ENCODE peak calls at places on chromosomes 12 and 14, in five cellular contexts. B, I, Q, V and Y are unnamed samples.

GRCh38 chr12:52197371-52198231 is 5.8 kb upstream of the KRT80 start:
- DNase-seq in I (peak), V (no peak), Q (peak), B (no peak), Y (no peak)

GRCh38 chr12:45615268-45615667 is 114.2 kb upstream of the ARID2 start:
- DNase-seq in V (peak), B (peak), I (peak), Q (peak), Y (no peak)

GRCh38 chr12:132416121-132416673 is 73.8 kb upstream of the FBRSL1 start:
- DNase-seq in Q (no peak), V (no peak), I (no peak), B (no peak), Y (no peak)

GRCh38 chr12:15276088-15276698 is 46.1 kb upstream of the PTPRO start:
- DNase-seq in I (peak), Q (peak), B (peak), V (no peak), Y (no peak)

GRCh38 chr12:6425588-6426531 is 18.9 kb upstream of the CD27 start:
- DNase-seq in V (no peak), I (no peak), Q (no peak), B (peak), Y (no peak)

GRCh38 chr14:23561873-23562821 is 5.4 kb downstream of the AP1G2 start:
- DNase-seq in B (no peak), I (no peak), V (no peak), Q (peak), Y (no peak)

GRCh38 chr12:57173089-57173488 is 25.7 kb upstream of the LRP1-AS start:
- DNase-seq in Q (no peak), B (no peak), V (no peak), I (no peak), Y (no peak)

GRCh38 chr14:23670489-23670888 is 34.3 kb downstream of the DHRS2 start:
- DNase-seq in V (no peak), Q (no peak), B (no peak), I (no peak), Y (no peak)

GRCh38 chr12:49622501-49623141 is 740 bp upstream of the PRPF40B start:
- DNase-seq in V (no peak), Q (no peak), I (peak), B (peak), Y (no peak)

GRCh38 chr12:26846419-26846818 is 13.4 kb upstream of the ITPR2 start:
- DNase-seq in Q (no peak), B (no peak), V (no peak), I (no peak), Y (no peak)

GRCh38 chr12:27194644-27195043 is 49.4 kb upstream of the STK38L start:
- DNase-seq in Q (no peak), V (no peak), B (no peak), I (no peak), Y (no peak)

GRCh38 chr12:69534389-69534822 is 50.9 kb upstream of the CCT2 start:
- DNase-seq in V (peak), I (peak), B (peak), Q (peak), Y (peak)

GRCh38 chr14:36020120-36021029 is 156.1 kb downstream of the PTCSC3 start:
- DNase-seq in Q (no peak), B (no peak), V (no peak), I (no peak), Y (no peak)

GRCh38 chr12:115599251-115599811 is 678.2 kb downstream of the MED13L start:
- DNase-seq in V (no peak), I (peak), Q (no peak), B (peak), Y (no peak)

GRCh38 chr14:102938191-102938590 is 15.7 kb downstream of the AMN start:
- DNase-seq in V (no peak), B (no peak), I (no peak), Q (no peak), Y (no peak)

GRCh38 chr12:11785722-11786121 is 136.2 kb downstream of the ETV6 start:
- DNase-seq in B (peak), V (peak), Q (peak), I (peak), Y (no peak)

GRCh38 chr12:6345319-6346071 is 3.6 kb upstream of the TNFRSF1A start:
- DNase-seq in I (peak), V (no peak), B (peak), Q (peak), Y (peak)

GRCh38 chr12:6547566-6547965 is 8.3 kb downstream of the IFFO1 start:
- DNase-seq in Q (no peak), V (no peak), B (no peak), I (no peak), Y (no peak)

GRCh38 chr12:54658306-54659264 is 10.4 kb upstream of the DCD start:
- DNase-seq in Q (peak), I (peak), B (peak), V (no peak), Y (no peak)

GRCh38 chr14:62443796-62444195 is 601.5 kb downstream of the KCNH5 start:
- DNase-seq in V (no peak), B (peak), I (peak), Q (no peak), Y (peak)

GRCh38 chr12:80936642-80937390 is 918 bp downstream of the LIN7A start:
- DNase-seq in V (no peak), I (peak), B (peak), Q (peak), Y (no peak)

GRCh38 chr14:81169711-81170103 is 51.1 kb downstream of the GTF2A1 start:
- DNase-seq in V (no peak), Q (peak), B (peak), I (peak), Y (no peak)

GRCh38 chr14:97408937-97409860 is 612.0 kb downstream of the VRK1 start:
- DNase-seq in Q (no peak), B (no peak), I (no peak), V (no peak), Y (no peak)

GRCh38 chr12:128818065-128819022 is 5.4 kb downstream of the SLC15A4 start:
- DNase-seq in V (no peak), B (peak), I (peak), Q (peak), Y (no peak)

GRCh38 chr14:24179961-24180726 is 8.3 kb downstream of the REC8 start:
- DNase-seq in V (peak), I (peak), Q (peak), B (peak), Y (peak)

GRCh38 chr12:112130461-112130998 is 5.2 kb downstream of the TRAFD1 start:
- DNase-seq in Q (no peak), I (peak), V (no peak), B (no peak), Y (no peak)

GRCh38 chr12:8018666-8019581 is 13.6 kb upstream of the FOXJ2 start:
- DNase-seq in B (no peak), I (no peak), V (no peak), Q (no peak), Y (no peak)

GRCh38 chr14:105100931-105101330 is 35.7 kb upstream of the GPR132 start:
- DNase-seq in I (no peak), V (no peak), B (no peak), Q (no peak), Y (no peak)

GRCh38 chr14:22002860-22003284 is 329.3 kb upstream of the OR4E1 start:
- DNase-seq in V (no peak), Q (no peak), I (no peak), B (no peak), Y (no peak)

GRCh38 chr12:42473130-42473529 is 116.4 kb downstream of the PRICKLE1 start:
- DNase-seq in B (peak), V (no peak), Q (peak), I (peak), Y (peak)

GRCh38 chr12:5000658-5001390 is 42.9 kb upstream of the KCNA5 start:
- DNase-seq in I (no peak), V (no peak), B (no peak), Q (no peak), Y (no peak)

GRCh38 chr14:54251356-54251755 is 145.5 kb upstream of the CDKN3 start:
- DNase-seq in I (peak), Q (no peak), B (peak), V (no peak), Y (no peak)

GRCh38 chr14:80705241-80705980 is 236.1 kb downstream of the CEP128 start:
- DNase-seq in I (no peak), B (no peak), Q (no peak), V (no peak), Y (no peak)

GRCh38 chr14:72780771-72781170 is 113.1 kb downstream of the DPF3 start:
- DNase-seq in V (peak), B (peak), Q (peak), I (peak), Y (peak)

GRCh38 chr12:109482491-109482890 is 5.1 kb downstream of the UBE3B start:
- DNase-seq in V (no peak), I (no peak), B (no peak), Q (no peak), Y (no peak)

GRCh38 chr14:85366226-85366625 is 163.7 kb upstream of the FLRT2 start:
- DNase-seq in V (no peak), Q (no peak), B (no peak), I (no peak), Y (no peak)
- TF ChIP-seq CTCF in V (no peak), Q (no peak), B (no peak), I (no peak), Y (no peak)

GRCh38 chr12:103623716-103624115 is 36.6 kb downstream of the STAB2 start:
- DNase-seq in V (no peak), Q (no peak), I (no peak), B (no peak), Y (no peak)

GRCh38 chr12:103627189-103627855 is 40.2 kb downstream of the STAB2 start:
- DNase-seq in B (no peak), V (no peak), Q (no peak), I (no peak), Y (no peak)

DNA sequence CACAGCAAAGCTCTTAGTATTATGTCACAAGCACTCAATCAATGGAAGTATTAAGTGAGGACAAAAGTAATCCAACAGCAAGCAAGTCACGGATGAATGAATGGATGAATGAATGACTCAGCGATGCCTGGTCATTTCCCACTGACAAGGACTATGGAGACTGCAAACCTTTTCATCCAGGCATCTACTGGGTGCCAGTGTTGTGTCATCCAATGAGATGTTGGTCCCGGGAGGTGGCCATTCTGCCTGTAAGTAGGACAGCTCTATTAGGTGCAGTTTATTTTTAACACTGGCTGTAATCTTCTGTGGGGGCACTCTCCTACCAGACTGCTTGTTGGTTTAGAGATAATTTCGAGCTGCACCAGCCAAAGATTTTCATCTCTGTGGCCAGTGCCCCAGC is 39.4 kb downstream of the STAB2 start:
- DNase-seq in B (peak), Q (no peak), V (peak), I (peak), Y (peak)
- TF ChIP-seq CTCF in B (no peak), Q (no peak), V (peak), I (peak), Y (peak)

GRCh38 chr14:68782091-68782981 is 10.5 kb downstream of the ZFP36L1 start:
- DNase-seq in V (no peak), B (no peak), I (no peak), Q (no peak), Y (no peak)
- TF ChIP-seq CTCF in V (no peak), B (no peak), I (no peak), Q (no peak), Y (no peak)

GRCh38 chr12:120649442-120650248 is 9.2 kb downstream of the CABP1 start:
- DNase-seq in B (no peak), Q (no peak), V (no peak), I (no peak), Y (no peak)
- TF ChIP-seq CTCF in B (no peak), Q (no peak), V (no peak), I (no peak), Y (no peak)